ENCODE peak calls at places on chromosomes 11 and 22, in ten cellular contexts. One of them, this sample, is unnamed.

GRCh38 chr22:30253205-30253852 is 6.8 kb upstream of the LIF start:
- DNase-seq in H7: peak; percentile 56
- DNase-seq in adipocyte: no peak
- DNase-seq in K562: no peak
- DNase-seq in hepatocyte: peak; percentile 77
- DNase-seq in naive thymus-derived CD4-positive, alpha-beta T cell: no peak
- DNase-seq in bronchial epithelial cell: no peak
- DNase-seq in lung: peak; percentile 57
- DNase-seq in uterus: peak; percentile 49
- DNase-seq in brain microvascular endothelial cell: peak; percentile 87
- DNase-seq in this sample: no peak

GRCh38 chr11:65225284-65226102 is 36.3 kb upstream of the POLA2 start:
- DNase-seq in H7: peak; percentile 92
- DNase-seq in adipocyte: peak; percentile 70
- DNase-seq in K562: peak; percentile 73
- DNase-seq in hepatocyte: peak; percentile 78
- DNase-seq in naive thymus-derived CD4-positive, alpha-beta T cell: peak; percentile 67
- DNase-seq in bronchial epithelial cell: peak; percentile 69
- DNase-seq in lung: no peak
- DNase-seq in uterus: peak; percentile 71
- DNase-seq in brain microvascular endothelial cell: peak; percentile 35
- DNase-seq in this sample: peak; percentile 38

GRCh38 chr22:19325296-19325950 is 33.9 kb upstream of the CLTCL1 start:
- DNase-seq in H7: no peak
- DNase-seq in adipocyte: no peak
- DNase-seq in K562: no peak
- DNase-seq in hepatocyte: no peak
- DNase-seq in naive thymus-derived CD4-positive, alpha-beta T cell: no peak
- DNase-seq in bronchial epithelial cell: peak; percentile 84
- DNase-seq in lung: no peak
- DNase-seq in uterus: no peak
- DNase-seq in brain microvascular endothelial cell: peak; percentile 25
- DNase-seq in this sample: no peak

GRCh38 chr11:14373941-14374646 is 15.1 kb upstream of the RRAS2 start:
- DNase-seq in H7: no peak
- DNase-seq in adipocyte: peak; percentile 89
- DNase-seq in K562: no peak
- DNase-seq in hepatocyte: no peak
- DNase-seq in naive thymus-derived CD4-positive, alpha-beta T cell: no peak
- DNase-seq in bronchial epithelial cell: peak; percentile 59
- DNase-seq in lung: no peak
- DNase-seq in uterus: peak; percentile 26
- DNase-seq in brain microvascular endothelial cell: peak; percentile 27
- DNase-seq in this sample: peak; percentile 39

GRCh38 chr11:63505857-63506528 is at the start of gene LGALS12:
- DNase-seq in H7: peak; percentile 36
- DNase-seq in adipocyte: no peak
- DNase-seq in K562: peak; percentile 85
- DNase-seq in hepatocyte: no peak
- DNase-seq in naive thymus-derived CD4-positive, alpha-beta T cell: no peak
- DNase-seq in bronchial epithelial cell: no peak
- DNase-seq in lung: no peak
- DNase-seq in uterus: no peak
- DNase-seq in brain microvascular endothelial cell: no peak
- DNase-seq in this sample: no peak

GRCh38 chr22:29820941-29821789 is 16.9 kb downstream of the ASCC2 start:
- DNase-seq in H7: no peak
- DNase-seq in adipocyte: peak; percentile 47
- DNase-seq in K562: peak; percentile 95
- DNase-seq in hepatocyte: peak; percentile 92
- DNase-seq in naive thymus-derived CD4-positive, alpha-beta T cell: no peak
- DNase-seq in bronchial epithelial cell: peak; percentile 100
- DNase-seq in lung: peak; percentile 95
- DNase-seq in uterus: peak; percentile 37
- DNase-seq in brain microvascular endothelial cell: peak; percentile 100
- DNase-seq in this sample: no peak

GRCh38 chr22:39349506-39349966 is 255 bp upstream of the SYNGR1 start:
- DNase-seq in H7: peak; percentile 100
- DNase-seq in adipocyte: peak; percentile 77
- DNase-seq in K562: peak; percentile 47
- DNase-seq in hepatocyte: peak; percentile 81
- DNase-seq in naive thymus-derived CD4-positive, alpha-beta T cell: peak; percentile 33
- DNase-seq in bronchial epithelial cell: no peak
- DNase-seq in lung: no peak
- DNase-seq in uterus: peak; percentile 39
- DNase-seq in brain microvascular endothelial cell: no peak
- DNase-seq in this sample: peak; percentile 11

GRCh38 chr11:58286249-58286648 is 18.2 kb upstream of the OR10W1 start:
- DNase-seq in H7: peak; percentile 29
- DNase-seq in adipocyte: peak; percentile 29
- DNase-seq in K562: peak; percentile 16
- DNase-seq in hepatocyte: peak; percentile 62
- DNase-seq in naive thymus-derived CD4-positive, alpha-beta T cell: no peak
- DNase-seq in bronchial epithelial cell: peak; percentile 59
- DNase-seq in lung: no peak
- DNase-seq in uterus: no peak
- DNase-seq in brain microvascular endothelial cell: peak; percentile 32
- DNase-seq in this sample: no peak

GRCh38 chr11:4044971-4045646 is 49.5 kb upstream of the RRM1 start:
- DNase-seq in H7: no peak
- DNase-seq in adipocyte: no peak
- DNase-seq in K562: no peak
- DNase-seq in hepatocyte: no peak
- DNase-seq in naive thymus-derived CD4-positive, alpha-beta T cell: no peak
- DNase-seq in bronchial epithelial cell: peak; percentile 89
- DNase-seq in lung: no peak
- DNase-seq in uterus: no peak
- DNase-seq in brain microvascular endothelial cell: no peak
- DNase-seq in this sample: no peak

GRCh38 chr11:118887219-118887618 is 3.5 kb downstream of the CXCR5 start:
- DNase-seq in H7: no peak
- DNase-seq in adipocyte: no peak
- DNase-seq in K562: no peak
- DNase-seq in hepatocyte: no peak
- DNase-seq in naive thymus-derived CD4-positive, alpha-beta T cell: no peak
- DNase-seq in bronchial epithelial cell: no peak
- DNase-seq in lung: no peak
- DNase-seq in uterus: no peak
- DNase-seq in brain microvascular endothelial cell: no peak
- DNase-seq in this sample: no peak

GRCh38 chr11:124745835-124746620 is 6.0 kb downstream of the VSIG2 start:
- DNase-seq in H7: peak; percentile 87
- DNase-seq in adipocyte: no peak
- DNase-seq in K562: no peak
- DNase-seq in hepatocyte: peak; percentile 60
- DNase-seq in naive thymus-derived CD4-positive, alpha-beta T cell: no peak
- DNase-seq in bronchial epithelial cell: no peak
- DNase-seq in lung: no peak
- DNase-seq in uterus: no peak
- DNase-seq in brain microvascular endothelial cell: no peak
- DNase-seq in this sample: no peak

GRCh38 chr11:12599408-12600143 is 74.6 kb upstream of the TEAD1 start:
- DNase-seq in H7: peak; percentile 70
- DNase-seq in adipocyte: no peak
- DNase-seq in K562: peak; percentile 80
- DNase-seq in hepatocyte: peak; percentile 57
- DNase-seq in naive thymus-derived CD4-positive, alpha-beta T cell: peak; percentile 9
- DNase-seq in bronchial epithelial cell: peak; percentile 15
- DNase-seq in lung: peak; percentile 90
- DNase-seq in uterus: no peak
- DNase-seq in brain microvascular endothelial cell: no peak
- DNase-seq in this sample: peak; percentile 19

GRCh38 chr11:77424639-77425038 is 49.3 kb downstream of the PAK1 start:
- DNase-seq in H7: no peak
- DNase-seq in adipocyte: no peak
- DNase-seq in K562: peak; percentile 26
- DNase-seq in hepatocyte: no peak
- DNase-seq in naive thymus-derived CD4-positive, alpha-beta T cell: no peak
- DNase-seq in bronchial epithelial cell: no peak
- DNase-seq in lung: no peak
- DNase-seq in uterus: no peak
- DNase-seq in brain microvascular endothelial cell: no peak
- DNase-seq in this sample: no peak

GRCh38 chr11:8656291-8656690 is 26.2 kb downstream of the TRIM66 start:
- DNase-seq in H7: no peak
- DNase-seq in adipocyte: no peak
- DNase-seq in K562: no peak
- DNase-seq in hepatocyte: no peak
- DNase-seq in naive thymus-derived CD4-positive, alpha-beta T cell: no peak
- DNase-seq in bronchial epithelial cell: no peak
- DNase-seq in lung: no peak
- DNase-seq in uterus: no peak
- DNase-seq in brain microvascular endothelial cell: no peak
- DNase-seq in this sample: no peak

DNA sequence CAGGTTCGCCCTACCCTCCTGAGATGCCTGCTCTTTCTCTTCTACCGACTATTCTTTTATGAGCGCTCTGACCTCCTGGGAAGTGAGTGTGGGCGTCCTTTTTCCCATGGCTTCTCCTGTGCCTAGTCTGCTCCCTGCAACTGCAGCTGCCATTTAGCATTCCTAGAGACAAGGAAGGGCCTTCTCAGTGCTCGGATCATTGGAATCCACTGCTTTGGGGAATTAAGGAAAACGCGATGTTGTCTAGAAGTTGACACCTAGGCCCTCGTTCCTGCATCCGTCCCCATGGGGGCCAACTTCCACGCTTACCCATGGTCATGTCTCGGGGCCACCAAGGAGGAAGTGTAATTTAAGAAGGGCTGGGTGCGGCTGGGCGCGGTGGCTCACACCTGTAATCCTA is 95.4 kb downstream of the BCR start:
- DNase-seq in H7: no peak
- DNase-seq in adipocyte: no peak
- DNase-seq in K562: peak; percentile 19
- DNase-seq in hepatocyte: no peak
- DNase-seq in naive thymus-derived CD4-positive, alpha-beta T cell: no peak
- DNase-seq in bronchial epithelial cell: no peak
- DNase-seq in lung: no peak
- DNase-seq in uterus: no peak
- DNase-seq in brain microvascular endothelial cell: no peak
- DNase-seq in this sample: no peak
- H3K36me3 ChIP-seq in H7: peaks cover 29% of the 10 kb centered on the region
- H3K36me3 ChIP-seq in adipocyte: peaks cover 52% of the 10 kb centered on the region
- H3K36me3 ChIP-seq in K562: peaks cover 93% of the 10 kb centered on the region
- H3K36me3 ChIP-seq in hepatocyte: no peaks in the 10 kb centered on the region
- H3K36me3 ChIP-seq in naive thymus-derived CD4-positive, alpha-beta T cell: no peaks in the 10 kb centered on the region
- H3K36me3 ChIP-seq in bronchial epithelial cell: peaks cover 45% of the 10 kb centered on the region
- H3K36me3 ChIP-seq in lung: peaks cover 44% of the 10 kb centered on the region
- H3K36me3 ChIP-seq in uterus: no peaks in the 10 kb centered on the region
- H3K36me3 ChIP-seq in brain microvascular endothelial cell: peaks cover 51% of the 10 kb centered on the region
- H3K36me3 ChIP-seq in this sample: peaks cover 35% of the 10 kb centered on the region

GRCh38 chr11:68053117-68053516 is 14.3 kb downstream of the TCIRG1 start:
- DNase-seq in H7: peak; percentile 43
- DNase-seq in adipocyte: no peak
- DNase-seq in K562: no peak
- DNase-seq in hepatocyte: no peak
- DNase-seq in naive thymus-derived CD4-positive, alpha-beta T cell: no peak
- DNase-seq in bronchial epithelial cell: no peak
- DNase-seq in lung: no peak
- DNase-seq in uterus: no peak
- DNase-seq in brain microvascular endothelial cell: no peak
- DNase-seq in this sample: no peak
- H3K36me3 ChIP-seq in H7: peaks cover 6% of the 10 kb centered on the region
- H3K36me3 ChIP-seq in adipocyte: peaks cover 50% of the 10 kb centered on the region
- H3K36me3 ChIP-seq in K562: peaks cover 61% of the 10 kb centered on the region
- H3K36me3 ChIP-seq in hepatocyte: no peaks in the 10 kb centered on the region
- H3K36me3 ChIP-seq in naive thymus-derived CD4-positive, alpha-beta T cell: no peaks in the 10 kb centered on the region
- H3K36me3 ChIP-seq in bronchial epithelial cell: peaks cover 21% of the 10 kb centered on the region
- H3K36me3 ChIP-seq in lung: peaks cover 53% of the 10 kb centered on the region
- H3K36me3 ChIP-seq in uterus: no peaks in the 10 kb centered on the region
- H3K36me3 ChIP-seq in brain microvascular endothelial cell: peaks cover 46% of the 10 kb centered on the region
- H3K36me3 ChIP-seq in this sample: peaks cover 35% of the 10 kb centered on the region

GRCh38 chr22:26471522-26471921 is 12.1 kb downstream of the HPS4 start:
- DNase-seq in H7: no peak
- DNase-seq in adipocyte: peak; percentile 29
- DNase-seq in K562: no peak
- DNase-seq in hepatocyte: peak; percentile 53
- DNase-seq in naive thymus-derived CD4-positive, alpha-beta T cell: no peak
- DNase-seq in bronchial epithelial cell: peak; percentile 99
- DNase-seq in lung: no peak
- DNase-seq in uterus: no peak
- DNase-seq in brain microvascular endothelial cell: peak; percentile 52
- DNase-seq in this sample: no peak

GRCh38 chr22:26477341-26477731 is 6.2 kb downstream of the HPS4 start:
- DNase-seq in H7: no peak
- DNase-seq in adipocyte: no peak
- DNase-seq in K562: no peak
- DNase-seq in hepatocyte: no peak
- DNase-seq in naive thymus-derived CD4-positive, alpha-beta T cell: no peak
- DNase-seq in bronchial epithelial cell: no peak
- DNase-seq in lung: no peak
- DNase-seq in uterus: no peak
- DNase-seq in brain microvascular endothelial cell: peak; percentile 17
- DNase-seq in this sample: no peak

GRCh38 chr22:26476705-26477340 is 6.8 kb downstream of the HPS4 start:
- DNase-seq in H7: no peak
- DNase-seq in adipocyte: peak; percentile 47
- DNase-seq in K562: no peak
- DNase-seq in hepatocyte: no peak
- DNase-seq in naive thymus-derived CD4-positive, alpha-beta T cell: no peak
- DNase-seq in bronchial epithelial cell: no peak
- DNase-seq in lung: no peak
- DNase-seq in uterus: no peak
- DNase-seq in brain microvascular endothelial cell: peak; percentile 69
- DNase-seq in this sample: no peak

GRCh38 chr22:26470807-26471206 is 12.8 kb downstream of the HPS4 start:
- DNase-seq in H7: no peak
- DNase-seq in adipocyte: no peak
- DNase-seq in K562: no peak
- DNase-seq in hepatocyte: no peak
- DNase-seq in naive thymus-derived CD4-positive, alpha-beta T cell: no peak
- DNase-seq in bronchial epithelial cell: peak; percentile 39
- DNase-seq in lung: no peak
- DNase-seq in uterus: no peak
- DNase-seq in brain microvascular endothelial cell: no peak
- DNase-seq in this sample: no peak

GRCh38 chr22:26474687-26475086 is 8.9 kb downstream of the HPS4 start:
- DNase-seq in H7: no peak
- DNase-seq in adipocyte: no peak
- DNase-seq in K562: no peak
- DNase-seq in hepatocyte: no peak
- DNase-seq in naive thymus-derived CD4-positive, alpha-beta T cell: no peak
- DNase-seq in bronchial epithelial cell: peak; percentile 75
- DNase-seq in lung: no peak
- DNase-seq in uterus: no peak
- DNase-seq in brain microvascular endothelial cell: no peak
- DNase-seq in this sample: no peak
- H3K36me3 ChIP-seq in H7: peaks cover 36% of the 10 kb centered on the region
- H3K36me3 ChIP-seq in adipocyte: peaks cover 53% of the 10 kb centered on the region
- H3K36me3 ChIP-seq in K562: peaks cover 78% of the 10 kb centered on the region
- H3K36me3 ChIP-seq in hepatocyte: peaks cover 5% of the 10 kb centered on the region
- H3K36me3 ChIP-seq in naive thymus-derived CD4-positive, alpha-beta T cell: peaks cover 31% of the 10 kb centered on the region
- H3K36me3 ChIP-seq in bronchial epithelial cell: peaks cover 13% of the 10 kb centered on the region
- H3K36me3 ChIP-seq in lung: peaks cover 37% of the 10 kb centered on the region
- H3K36me3 ChIP-seq in uterus: no peaks in the 10 kb centered on the region
- H3K36me3 ChIP-seq in brain microvascular endothelial cell: peaks cover 12% of the 10 kb centered on the region
- H3K36me3 ChIP-seq in this sample: peaks cover 74% of the 10 kb centered on the region

DNA sequence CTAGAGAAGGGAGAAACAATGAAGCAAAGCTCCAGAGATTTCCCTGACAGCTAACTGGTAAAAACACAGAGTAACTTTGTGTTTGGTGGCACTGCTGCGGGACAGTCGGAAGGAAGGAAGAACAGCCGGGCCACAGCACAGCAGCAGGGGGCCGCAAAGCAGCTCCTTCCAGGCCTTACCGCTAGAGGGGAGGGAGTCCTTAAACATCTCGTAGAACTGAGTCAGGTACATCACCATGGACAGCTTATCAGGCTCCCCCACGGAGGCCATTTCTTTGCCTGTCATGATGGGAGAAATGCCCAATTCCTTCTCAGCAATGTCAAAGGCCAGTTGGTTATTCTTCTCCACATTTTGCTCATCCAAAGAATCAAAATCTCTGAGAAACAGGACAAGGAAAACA is 114.6 kb upstream of the BID start:
- DNase-seq in H7: peak; percentile 88
- DNase-seq in adipocyte: peak; percentile 19
- DNase-seq in K562: peak; percentile 78
- DNase-seq in hepatocyte: no peak
- DNase-seq in naive thymus-derived CD4-positive, alpha-beta T cell: no peak
- DNase-seq in bronchial epithelial cell: no peak
- DNase-seq in lung: no peak
- DNase-seq in uterus: no peak
- DNase-seq in brain microvascular endothelial cell: peak; percentile 16
- DNase-seq in this sample: no peak
- H3K36me3 ChIP-seq in H7: peaks cover 3% of the 10 kb centered on the region
- H3K36me3 ChIP-seq in adipocyte: peaks cover 62% of the 10 kb centered on the region
- H3K36me3 ChIP-seq in K562: peaks cover 64% of the 10 kb centered on the region
- H3K36me3 ChIP-seq in hepatocyte: no peaks in the 10 kb centered on the region
- H3K36me3 ChIP-seq in naive thymus-derived CD4-positive, alpha-beta T cell: no peaks in the 10 kb centered on the region
- H3K36me3 ChIP-seq in bronchial epithelial cell: peaks cover 14% of the 10 kb centered on the region
- H3K36me3 ChIP-seq in lung: peaks cover 15% of the 10 kb centered on the region
- H3K36me3 ChIP-seq in uterus: no peaks in the 10 kb centered on the region
- H3K36me3 ChIP-seq in brain microvascular endothelial cell: peaks cover 7% of the 10 kb centered on the region
- H3K36me3 ChIP-seq in this sample: peaks cover 70% of the 10 kb centered on the region

This sample was measured in CD4-positive, CD25-positive, alpha-beta regulatory T cell.